ENCODE peak calls at places on chromosomes 16 and 17, in nine cellular contexts. One of them, this sample, is unnamed.

GRCh38 chr17:54944796-54945195 is 23.7 kb downstream of the COX11 start:
- DNase-seq in astrocyte of the cerebellum: no peak
- DNase-seq in NCI-H748 treated with DMSO at 0.1 percent for 48 hours: no peak
- DNase-seq in stimulated activated CD4-positive, alpha-beta T cell treated with anti-CD3 and anti-CD28 coated beads, Interleukin-2, amount 100 ng/mL, for 24 hours: no peak
- DNase-seq in sciatic nerve: no peak
- DNase-seq in NCI-H1417: no peak
- DNase-seq in stimulated activated CD8-positive, alpha-beta memory T cell treated with anti-CD3 and anti-CD28 coated beads, Interleukin-7, amount 100 ng/mL, for 1 hour: no peak
- DNase-seq in ELR: peak
- DNase-seq in DND-41: no peak
- DNase-seq in this sample: no peak

GRCh38 chr16:14070877-14071575 is at the start of gene MRTFB:
- DNase-seq in astrocyte of the cerebellum: no peak
- DNase-seq in NCI-H748 treated with DMSO at 0.1 percent for 48 hours: peak
- DNase-seq in stimulated activated CD4-positive, alpha-beta T cell treated with anti-CD3 and anti-CD28 coated beads, Interleukin-2, amount 100 ng/mL, for 24 hours: peak
- DNase-seq in sciatic nerve: peak
- DNase-seq in NCI-H1417: peak
- DNase-seq in stimulated activated CD8-positive, alpha-beta memory T cell treated with anti-CD3 and anti-CD28 coated beads, Interleukin-7, amount 100 ng/mL, for 1 hour: peak
- DNase-seq in ELR: peak
- DNase-seq in DND-41: peak
- DNase-seq in this sample: peak

GRCh38 chr17:60738287-60738686 is 60.6 kb downstream of the BCAS3 start:
- DNase-seq in astrocyte of the cerebellum: no peak
- DNase-seq in NCI-H748 treated with DMSO at 0.1 percent for 48 hours: no peak
- DNase-seq in stimulated activated CD4-positive, alpha-beta T cell treated with anti-CD3 and anti-CD28 coated beads, Interleukin-2, amount 100 ng/mL, for 24 hours: no peak
- DNase-seq in sciatic nerve: no peak
- DNase-seq in NCI-H1417: no peak
- DNase-seq in stimulated activated CD8-positive, alpha-beta memory T cell treated with anti-CD3 and anti-CD28 coated beads, Interleukin-7, amount 100 ng/mL, for 1 hour: no peak
- DNase-seq in ELR: no peak
- DNase-seq in DND-41: no peak
- DNase-seq in this sample: no peak

GRCh38 chr17:49227436-49228261 is 2.9 kb downstream of the PHOSPHO1 start:
- DNase-seq in astrocyte of the cerebellum: peak
- DNase-seq in NCI-H748 treated with DMSO at 0.1 percent for 48 hours: peak
- DNase-seq in stimulated activated CD4-positive, alpha-beta T cell treated with anti-CD3 and anti-CD28 coated beads, Interleukin-2, amount 100 ng/mL, for 24 hours: peak
- DNase-seq in sciatic nerve: peak
- DNase-seq in NCI-H1417: peak
- DNase-seq in stimulated activated CD8-positive, alpha-beta memory T cell treated with anti-CD3 and anti-CD28 coated beads, Interleukin-7, amount 100 ng/mL, for 1 hour: peak
- DNase-seq in ELR: peak
- DNase-seq in DND-41: peak
- DNase-seq in this sample: peak

GRCh38 chr17:63082273-63082861 is 116.3 kb downstream of the TANC2 start:
- DNase-seq in astrocyte of the cerebellum: peak
- DNase-seq in NCI-H748 treated with DMSO at 0.1 percent for 48 hours: no peak
- DNase-seq in stimulated activated CD4-positive, alpha-beta T cell treated with anti-CD3 and anti-CD28 coated beads, Interleukin-2, amount 100 ng/mL, for 24 hours: no peak
- DNase-seq in sciatic nerve: no peak
- DNase-seq in NCI-H1417: no peak
- DNase-seq in stimulated activated CD8-positive, alpha-beta memory T cell treated with anti-CD3 and anti-CD28 coated beads, Interleukin-7, amount 100 ng/mL, for 1 hour: no peak
- DNase-seq in ELR: peak
- DNase-seq in DND-41: no peak
- DNase-seq in this sample: no peak

GRCh38 chr16:89918453-89919347 is at the start of gene MC1R:
- DNase-seq in astrocyte of the cerebellum: no peak
- DNase-seq in NCI-H748 treated with DMSO at 0.1 percent for 48 hours: no peak
- DNase-seq in stimulated activated CD4-positive, alpha-beta T cell treated with anti-CD3 and anti-CD28 coated beads, Interleukin-2, amount 100 ng/mL, for 24 hours: no peak
- DNase-seq in sciatic nerve: no peak
- DNase-seq in NCI-H1417: no peak
- DNase-seq in stimulated activated CD8-positive, alpha-beta memory T cell treated with anti-CD3 and anti-CD28 coated beads, Interleukin-7, amount 100 ng/mL, for 1 hour: no peak
- DNase-seq in ELR: peak
- DNase-seq in DND-41: no peak
- DNase-seq in this sample: no peak

GRCh38 chr16:13181432-13181831 is 280.0 kb downstream of the SHISA9 start:
- DNase-seq in astrocyte of the cerebellum: no peak
- DNase-seq in NCI-H748 treated with DMSO at 0.1 percent for 48 hours: no peak
- DNase-seq in stimulated activated CD4-positive, alpha-beta T cell treated with anti-CD3 and anti-CD28 coated beads, Interleukin-2, amount 100 ng/mL, for 24 hours: no peak
- DNase-seq in sciatic nerve: no peak
- DNase-seq in NCI-H1417: no peak
- DNase-seq in stimulated activated CD8-positive, alpha-beta memory T cell treated with anti-CD3 and anti-CD28 coated beads, Interleukin-7, amount 100 ng/mL, for 1 hour: no peak
- DNase-seq in ELR: no peak
- DNase-seq in DND-41: no peak
- DNase-seq in this sample: no peak

GRCh38 chr16:66606000-66606751 is 1.7 kb downstream of the CMTM3 start:
- DNase-seq in astrocyte of the cerebellum: no peak
- DNase-seq in NCI-H748 treated with DMSO at 0.1 percent for 48 hours: no peak
- DNase-seq in stimulated activated CD4-positive, alpha-beta T cell treated with anti-CD3 and anti-CD28 coated beads, Interleukin-2, amount 100 ng/mL, for 24 hours: no peak
- DNase-seq in sciatic nerve: no peak
- DNase-seq in NCI-H1417: no peak
- DNase-seq in stimulated activated CD8-positive, alpha-beta memory T cell treated with anti-CD3 and anti-CD28 coated beads, Interleukin-7, amount 100 ng/mL, for 1 hour: no peak
- DNase-seq in ELR: peak
- DNase-seq in DND-41: no peak
- DNase-seq in this sample: no peak

GRCh38 chr16:27685802-27686201 is 135.9 kb downstream of the KATNIP start:
- DNase-seq in astrocyte of the cerebellum: no peak
- DNase-seq in NCI-H748 treated with DMSO at 0.1 percent for 48 hours: no peak
- DNase-seq in stimulated activated CD4-positive, alpha-beta T cell treated with anti-CD3 and anti-CD28 coated beads, Interleukin-2, amount 100 ng/mL, for 24 hours: no peak
- DNase-seq in sciatic nerve: no peak
- DNase-seq in NCI-H1417: no peak
- DNase-seq in stimulated activated CD8-positive, alpha-beta memory T cell treated with anti-CD3 and anti-CD28 coated beads, Interleukin-7, amount 100 ng/mL, for 1 hour: no peak
- DNase-seq in ELR: peak
- DNase-seq in DND-41: no peak
- DNase-seq in this sample: no peak

GRCh38 chr17:76883744-76884525 is 15.7 kb downstream of the MGAT5B start:
- DNase-seq in astrocyte of the cerebellum: no peak
- DNase-seq in NCI-H748 treated with DMSO at 0.1 percent for 48 hours: no peak
- DNase-seq in stimulated activated CD4-positive, alpha-beta T cell treated with anti-CD3 and anti-CD28 coated beads, Interleukin-2, amount 100 ng/mL, for 24 hours: no peak
- DNase-seq in sciatic nerve: no peak
- DNase-seq in NCI-H1417: no peak
- DNase-seq in stimulated activated CD8-positive, alpha-beta memory T cell treated with anti-CD3 and anti-CD28 coated beads, Interleukin-7, amount 100 ng/mL, for 1 hour: no peak
- DNase-seq in ELR: no peak
- DNase-seq in DND-41: no peak
- DNase-seq in this sample: no peak

GRCh38 chr16:57379579-57379978 is 7.3 kb downstream of the CX3CL1 start:
- DNase-seq in astrocyte of the cerebellum: no peak
- DNase-seq in NCI-H748 treated with DMSO at 0.1 percent for 48 hours: no peak
- DNase-seq in stimulated activated CD4-positive, alpha-beta T cell treated with anti-CD3 and anti-CD28 coated beads, Interleukin-2, amount 100 ng/mL, for 24 hours: no peak
- DNase-seq in sciatic nerve: no peak
- DNase-seq in NCI-H1417: no peak
- DNase-seq in stimulated activated CD8-positive, alpha-beta memory T cell treated with anti-CD3 and anti-CD28 coated beads, Interleukin-7, amount 100 ng/mL, for 1 hour: no peak
- DNase-seq in ELR: no peak
- DNase-seq in DND-41: no peak
- DNase-seq in this sample: peak

GRCh38 chr16:53421248-53421647 is 13.0 kb upstream of the RBL2 start:
- DNase-seq in astrocyte of the cerebellum: no peak
- DNase-seq in NCI-H748 treated with DMSO at 0.1 percent for 48 hours: no peak
- DNase-seq in stimulated activated CD4-positive, alpha-beta T cell treated with anti-CD3 and anti-CD28 coated beads, Interleukin-2, amount 100 ng/mL, for 24 hours: no peak
- DNase-seq in sciatic nerve: no peak
- DNase-seq in NCI-H1417: no peak
- DNase-seq in stimulated activated CD8-positive, alpha-beta memory T cell treated with anti-CD3 and anti-CD28 coated beads, Interleukin-7, amount 100 ng/mL, for 1 hour: no peak
- DNase-seq in ELR: no peak
- DNase-seq in DND-41: no peak
- DNase-seq in this sample: no peak

GRCh38 chr17:11388061-11388460 is 147.0 kb downstream of the SHISA6 start:
- DNase-seq in astrocyte of the cerebellum: no peak
- DNase-seq in NCI-H748 treated with DMSO at 0.1 percent for 48 hours: no peak
- DNase-seq in stimulated activated CD4-positive, alpha-beta T cell treated with anti-CD3 and anti-CD28 coated beads, Interleukin-2, amount 100 ng/mL, for 24 hours: no peak
- DNase-seq in sciatic nerve: no peak
- DNase-seq in NCI-H1417: no peak
- DNase-seq in stimulated activated CD8-positive, alpha-beta memory T cell treated with anti-CD3 and anti-CD28 coated beads, Interleukin-7, amount 100 ng/mL, for 1 hour: no peak
- DNase-seq in ELR: no peak
- DNase-seq in DND-41: no peak
- DNase-seq in this sample: no peak

GRCh38 chr17:78541488-78542237 is 35.5 kb downstream of the DNAH17 start:
- DNase-seq in astrocyte of the cerebellum: no peak
- DNase-seq in NCI-H748 treated with DMSO at 0.1 percent for 48 hours: no peak
- DNase-seq in stimulated activated CD4-positive, alpha-beta T cell treated with anti-CD3 and anti-CD28 coated beads, Interleukin-2, amount 100 ng/mL, for 24 hours: no peak
- DNase-seq in sciatic nerve: no peak
- DNase-seq in NCI-H1417: no peak
- DNase-seq in stimulated activated CD8-positive, alpha-beta memory T cell treated with anti-CD3 and anti-CD28 coated beads, Interleukin-7, amount 100 ng/mL, for 1 hour: no peak
- DNase-seq in ELR: no peak
- DNase-seq in DND-41: no peak
- DNase-seq in this sample: peak

GRCh38 chr17:83173997-83174858 is 94.8 kb downstream of the METRNL start:
- DNase-seq in astrocyte of the cerebellum: no peak
- DNase-seq in NCI-H748 treated with DMSO at 0.1 percent for 48 hours: peak
- DNase-seq in stimulated activated CD4-positive, alpha-beta T cell treated with anti-CD3 and anti-CD28 coated beads, Interleukin-2, amount 100 ng/mL, for 24 hours: peak
- DNase-seq in sciatic nerve: peak
- DNase-seq in NCI-H1417: peak
- DNase-seq in stimulated activated CD8-positive, alpha-beta memory T cell treated with anti-CD3 and anti-CD28 coated beads, Interleukin-7, amount 100 ng/mL, for 1 hour: no peak
- DNase-seq in ELR: no peak
- DNase-seq in DND-41: peak
- DNase-seq in this sample: peak

GRCh38 chr16:10355589-10355988 is 30.3 kb upstream of the ATF7IP2 start:
- DNase-seq in astrocyte of the cerebellum: no peak
- DNase-seq in NCI-H748 treated with DMSO at 0.1 percent for 48 hours: no peak
- DNase-seq in stimulated activated CD4-positive, alpha-beta T cell treated with anti-CD3 and anti-CD28 coated beads, Interleukin-2, amount 100 ng/mL, for 24 hours: no peak
- DNase-seq in sciatic nerve: no peak
- DNase-seq in NCI-H1417: no peak
- DNase-seq in stimulated activated CD8-positive, alpha-beta memory T cell treated with anti-CD3 and anti-CD28 coated beads, Interleukin-7, amount 100 ng/mL, for 1 hour: no peak
- DNase-seq in ELR: no peak
- DNase-seq in DND-41: no peak
- DNase-seq in this sample: no peak

GRCh38 chr16:65005696-65006095 is 116.2 kb downstream of the CDH11 start:
- DNase-seq in astrocyte of the cerebellum: no peak
- DNase-seq in NCI-H748 treated with DMSO at 0.1 percent for 48 hours: no peak
- DNase-seq in stimulated activated CD4-positive, alpha-beta T cell treated with anti-CD3 and anti-CD28 coated beads, Interleukin-2, amount 100 ng/mL, for 24 hours: no peak
- DNase-seq in sciatic nerve: no peak
- DNase-seq in NCI-H1417: no peak
- DNase-seq in stimulated activated CD8-positive, alpha-beta memory T cell treated with anti-CD3 and anti-CD28 coated beads, Interleukin-7, amount 100 ng/mL, for 1 hour: no peak
- DNase-seq in ELR: no peak
- DNase-seq in DND-41: no peak
- DNase-seq in this sample: no peak

GRCh38 chr17:32777922-32778321 is 99.0 kb downstream of the MYO1D start:
- DNase-seq in astrocyte of the cerebellum: no peak
- DNase-seq in NCI-H748 treated with DMSO at 0.1 percent for 48 hours: no peak
- DNase-seq in stimulated activated CD4-positive, alpha-beta T cell treated with anti-CD3 and anti-CD28 coated beads, Interleukin-2, amount 100 ng/mL, for 24 hours: no peak
- DNase-seq in sciatic nerve: no peak
- DNase-seq in NCI-H1417: no peak
- DNase-seq in stimulated activated CD8-positive, alpha-beta memory T cell treated with anti-CD3 and anti-CD28 coated beads, Interleukin-7, amount 100 ng/mL, for 1 hour: no peak
- DNase-seq in ELR: no peak
- DNase-seq in DND-41: no peak
- DNase-seq in this sample: no peak

GRCh38 chr16:1651509-1652342 is 26.4 kb upstream of the JPT2 start:
- DNase-seq in astrocyte of the cerebellum: no peak
- DNase-seq in NCI-H748 treated with DMSO at 0.1 percent for 48 hours: no peak
- DNase-seq in stimulated activated CD4-positive, alpha-beta T cell treated with anti-CD3 and anti-CD28 coated beads, Interleukin-2, amount 100 ng/mL, for 24 hours: no peak
- DNase-seq in sciatic nerve: no peak
- DNase-seq in NCI-H1417: no peak
- DNase-seq in stimulated activated CD8-positive, alpha-beta memory T cell treated with anti-CD3 and anti-CD28 coated beads, Interleukin-7, amount 100 ng/mL, for 1 hour: no peak
- DNase-seq in ELR: peak
- DNase-seq in DND-41: no peak
- DNase-seq in this sample: no peak

GRCh38 chr17:66684716-66685115 is 150.2 kb upstream of the CACNG5 start:
- DNase-seq in astrocyte of the cerebellum: no peak
- DNase-seq in NCI-H748 treated with DMSO at 0.1 percent for 48 hours: no peak
- DNase-seq in stimulated activated CD4-positive, alpha-beta T cell treated with anti-CD3 and anti-CD28 coated beads, Interleukin-2, amount 100 ng/mL, for 24 hours: no peak
- DNase-seq in sciatic nerve: no peak
- DNase-seq in NCI-H1417: no peak
- DNase-seq in stimulated activated CD8-positive, alpha-beta memory T cell treated with anti-CD3 and anti-CD28 coated beads, Interleukin-7, amount 100 ng/mL, for 1 hour: no peak
- DNase-seq in ELR: no peak
- DNase-seq in DND-41: no peak
- DNase-seq in this sample: no peak

GRCh38 chr16:83813818-83814653 is 6.3 kb downstream of the HSBP1 start:
- DNase-seq in astrocyte of the cerebellum: peak
- DNase-seq in NCI-H748 treated with DMSO at 0.1 percent for 48 hours: peak
- DNase-seq in stimulated activated CD4-positive, alpha-beta T cell treated with anti-CD3 and anti-CD28 coated beads, Interleukin-2, amount 100 ng/mL, for 24 hours: no peak
- DNase-seq in sciatic nerve: peak
- DNase-seq in NCI-H1417: peak
- DNase-seq in stimulated activated CD8-positive, alpha-beta memory T cell treated with anti-CD3 and anti-CD28 coated beads, Interleukin-7, amount 100 ng/mL, for 1 hour: no peak
- DNase-seq in ELR: peak
- DNase-seq in DND-41: no peak
- DNase-seq in this sample: no peak

GRCh38 chr16:70576431-70577255 is 53.0 kb downstream of the SF3B3 start:
- DNase-seq in astrocyte of the cerebellum: no peak
- DNase-seq in NCI-H748 treated with DMSO at 0.1 percent for 48 hours: no peak
- DNase-seq in stimulated activated CD4-positive, alpha-beta T cell treated with anti-CD3 and anti-CD28 coated beads, Interleukin-2, amount 100 ng/mL, for 24 hours: no peak
- DNase-seq in sciatic nerve: no peak
- DNase-seq in NCI-H1417: no peak
- DNase-seq in stimulated activated CD8-positive, alpha-beta memory T cell treated with anti-CD3 and anti-CD28 coated beads, Interleukin-7, amount 100 ng/mL, for 1 hour: no peak
- DNase-seq in ELR: peak
- DNase-seq in DND-41: no peak
- DNase-seq in this sample: peak

GRCh38 chr16:50594332-50595260 is 46.4 kb downstream of the NKD1 start:
- DNase-seq in astrocyte of the cerebellum: no peak
- DNase-seq in NCI-H748 treated with DMSO at 0.1 percent for 48 hours: no peak
- DNase-seq in stimulated activated CD4-positive, alpha-beta T cell treated with anti-CD3 and anti-CD28 coated beads, Interleukin-2, amount 100 ng/mL, for 24 hours: no peak
- DNase-seq in sciatic nerve: no peak
- DNase-seq in NCI-H1417: no peak
- DNase-seq in stimulated activated CD8-positive, alpha-beta memory T cell treated with anti-CD3 and anti-CD28 coated beads, Interleukin-7, amount 100 ng/mL, for 1 hour: no peak
- DNase-seq in ELR: no peak
- DNase-seq in DND-41: no peak
- DNase-seq in this sample: no peak

GRCh38 chr17:44002141-44002848 is 2.1 kb upstream of the NAGS start:
- DNase-seq in astrocyte of the cerebellum: no peak
- DNase-seq in NCI-H748 treated with DMSO at 0.1 percent for 48 hours: no peak
- DNase-seq in stimulated activated CD4-positive, alpha-beta T cell treated with anti-CD3 and anti-CD28 coated beads, Interleukin-2, amount 100 ng/mL, for 24 hours: no peak
- DNase-seq in sciatic nerve: no peak
- DNase-seq in NCI-H1417: no peak
- DNase-seq in stimulated activated CD8-positive, alpha-beta memory T cell treated with anti-CD3 and anti-CD28 coated beads, Interleukin-7, amount 100 ng/mL, for 1 hour: no peak
- DNase-seq in ELR: peak
- DNase-seq in DND-41: no peak
- DNase-seq in this sample: no peak

GRCh38 chr16:89691231-89691985 is 4.9 kb downstream of the CDK10 start:
- DNase-seq in astrocyte of the cerebellum: no peak
- DNase-seq in NCI-H748 treated with DMSO at 0.1 percent for 48 hours: no peak
- DNase-seq in stimulated activated CD4-positive, alpha-beta T cell treated with anti-CD3 and anti-CD28 coated beads, Interleukin-2, amount 100 ng/mL, for 24 hours: no peak
- DNase-seq in sciatic nerve: no peak
- DNase-seq in NCI-H1417: no peak
- DNase-seq in stimulated activated CD8-positive, alpha-beta memory T cell treated with anti-CD3 and anti-CD28 coated beads, Interleukin-7, amount 100 ng/mL, for 1 hour: no peak
- DNase-seq in ELR: no peak
- DNase-seq in DND-41: no peak
- DNase-seq in this sample: no peak

GRCh38 chr17:74711058-74711824 is 1.5 kb downstream of the CD300LF start:
- DNase-seq in astrocyte of the cerebellum: no peak
- DNase-seq in NCI-H748 treated with DMSO at 0.1 percent for 48 hours: no peak
- DNase-seq in stimulated activated CD4-positive, alpha-beta T cell treated with anti-CD3 and anti-CD28 coated beads, Interleukin-2, amount 100 ng/mL, for 24 hours: no peak
- DNase-seq in sciatic nerve: no peak
- DNase-seq in NCI-H1417: no peak
- DNase-seq in stimulated activated CD8-positive, alpha-beta memory T cell treated with anti-CD3 and anti-CD28 coated beads, Interleukin-7, amount 100 ng/mL, for 1 hour: no peak
- DNase-seq in ELR: no peak
- DNase-seq in DND-41: no peak
- DNase-seq in this sample: no peak

GRCh38 chr16:54425681-54426549 is 139.3 kb upstream of the IRX3 start:
- DNase-seq in astrocyte of the cerebellum: no peak
- DNase-seq in NCI-H748 treated with DMSO at 0.1 percent for 48 hours: no peak
- DNase-seq in stimulated activated CD4-positive, alpha-beta T cell treated with anti-CD3 and anti-CD28 coated beads, Interleukin-2, amount 100 ng/mL, for 24 hours: no peak
- DNase-seq in sciatic nerve: no peak
- DNase-seq in NCI-H1417: no peak
- DNase-seq in stimulated activated CD8-positive, alpha-beta memory T cell treated with anti-CD3 and anti-CD28 coated beads, Interleukin-7, amount 100 ng/mL, for 1 hour: no peak
- DNase-seq in ELR: no peak
- DNase-seq in DND-41: no peak
- DNase-seq in this sample: no peak

GRCh38 chr16:53609536-53609935 is 94.1 kb downstream of the RPGRIP1L start:
- DNase-seq in astrocyte of the cerebellum: no peak
- DNase-seq in NCI-H748 treated with DMSO at 0.1 percent for 48 hours: no peak
- DNase-seq in stimulated activated CD4-positive, alpha-beta T cell treated with anti-CD3 and anti-CD28 coated beads, Interleukin-2, amount 100 ng/mL, for 24 hours: no peak
- DNase-seq in sciatic nerve: no peak
- DNase-seq in NCI-H1417: no peak
- DNase-seq in stimulated activated CD8-positive, alpha-beta memory T cell treated with anti-CD3 and anti-CD28 coated beads, Interleukin-7, amount 100 ng/mL, for 1 hour: no peak
- DNase-seq in ELR: no peak
- DNase-seq in DND-41: no peak
- DNase-seq in this sample: no peak

This sample was measured in RWPE2.